ENCODE peak calls at places on chromosomes 6 and 20, in seven cellular contexts. U is endodermal cell; N is retinal pigment epithelial cell; R is CD4-positive, alpha-beta T cell; D is lung; X is CD8-positive, alpha-beta T cell; Q is ovary. W is an unnamed sample.
A peak's percentile ranks its signal among the peaks of the same experiment; 100 is the strongest.

GRCh38 chr6:30678964-30679726 is 6.3 kb upstream of the DHX16 start:
- DNase-seq in N (no peak), X (peak; percentile 92), U (peak; percentile 97), D (peak; percentile 87), R (peak; percentile 95), Q (peak; percentile 90), W (peak; percentile 83)

GRCh38 chr6:168638497-168639072 is 197.6 kb downstream of the SMOC2 start:
- DNase-seq in X (no peak), N (no peak), R (no peak), D (no peak), U (no peak), Q (no peak), W (no peak)

GRCh38 chr6:108739496-108740330 is 108.5 kb upstream of the ARMC2 start:
- DNase-seq in N (no peak), Q (no peak), X (no peak), R (no peak), U (peak; percentile 7), D (no peak), W (no peak)

GRCh38 chr20:57773059-57773815 is 63.4 kb upstream of the PMEPA1 start:
- DNase-seq in X (no peak), U (peak; percentile 32), R (no peak), D (no peak), Q (no peak), N (no peak), W (no peak)

GRCh38 chr6:70312165-70312564 is 9.3 kb upstream of the COL9A1 start:
- DNase-seq in N (peak; percentile 81), U (no peak), R (no peak), Q (no peak), D (no peak), X (no peak), W (no peak)

GRCh38 chr20:62596486-62596885 is 45.8 kb upstream of the SLCO4A1 start:
- DNase-seq in U (no peak), X (no peak), N (no peak), R (no peak), Q (no peak), D (no peak), W (no peak)

GRCh38 chr20:12391099-12391498 is 473.4 kb downstream of the BTBD3 start:
- DNase-seq in X (no peak), D (no peak), Q (no peak), N (no peak), U (no peak), R (no peak), W (no peak)

GRCh38 chr6:137894779-137895385 is 27.8 kb downstream of the TNFAIP3 start:
- DNase-seq in X (no peak), N (no peak), Q (no peak), R (no peak), U (no peak), D (no peak), W (no peak)

GRCh38 chr6:128641701-128642100 is 121.3 kb upstream of the PTPRK start:
- DNase-seq in X (no peak), U (no peak), D (no peak), N (no peak), Q (no peak), R (no peak), W (no peak)

GRCh38 chr6:128725271-128726233 is 157.4 kb upstream of the LAMA2 start:
- DNase-seq in Q (no peak), U (peak; percentile 59), R (no peak), N (peak; percentile 15), X (peak; percentile 12), D (no peak), W (peak; percentile 20)

GRCh38 chr20:15818651-15819071 is 754.6 kb downstream of the KIF16B start:
- DNase-seq in D (no peak), X (no peak), U (peak; percentile 63), Q (no peak), N (no peak), R (no peak), W (no peak)

GRCh38 chr6:148037496-148037895 is 305.1 kb upstream of the SASH1 start:
- DNase-seq in N (no peak), R (no peak), D (no peak), X (no peak), Q (no peak), U (no peak), W (no peak)

GRCh38 chr20:34709836-34710567 is 5.9 kb downstream of the TP53INP2 start:
- DNase-seq in N (no peak), D (peak; percentile 52), U (peak; percentile 92), X (peak; percentile 75), Q (no peak), R (no peak), W (peak; percentile 91)

GRCh38 chr20:53866787-53867740 is 203.3 kb downstream of the BCAS1 start:
- DNase-seq in D (no peak), N (no peak), Q (no peak), U (no peak), R (no peak), X (no peak), W (no peak)

GRCh38 chr6:28543671-28544131 is 18.0 kb downstream of the GPX5 start:
- DNase-seq in N (no peak), X (peak; percentile 43), R (peak; percentile 10), D (no peak), U (peak; percentile 74), Q (peak; percentile 20), W (peak; percentile 20)

GRCh38 chr6:99592900-99593299 is 13.7 kb upstream of the PRDM13 start:
- DNase-seq in N (no peak), Q (no peak), R (no peak), X (no peak), D (no peak), U (no peak), W (no peak)

GRCh38 chr20:2379511-2380229 is 1.0 kb upstream of the TGM6 start:
- DNase-seq in N (no peak), Q (no peak), R (no peak), X (no peak), U (no peak), D (no peak), W (no peak)

GRCh38 chr6:23176883-23177282 is 607.5 kb downstream of the HDGFL1 start:
- DNase-seq in N (no peak), X (no peak), U (no peak), R (no peak), D (no peak), Q (no peak), W (no peak)

GRCh38 chr6:156778615-156779205 is 1.5 kb downstream of the ARID1B start:
- DNase-seq in X (peak; percentile 56), U (peak; percentile 79), Q (peak; percentile 78), D (peak; percentile 58), R (peak; percentile 33), N (no peak), W (peak; percentile 67)

GRCh38 chr20:22799687-22800086 is 215.3 kb upstream of the FOXA2 start:
- DNase-seq in D (no peak), R (no peak), X (no peak), U (no peak), Q (no peak), N (no peak), W (no peak)

GRCh38 chr20:20391115-20391514 is 23.2 kb downstream of the INSM1 start:
- DNase-seq in N (no peak), D (no peak), U (no peak), R (no peak), X (no peak), Q (no peak), W (no peak)

DNA sequence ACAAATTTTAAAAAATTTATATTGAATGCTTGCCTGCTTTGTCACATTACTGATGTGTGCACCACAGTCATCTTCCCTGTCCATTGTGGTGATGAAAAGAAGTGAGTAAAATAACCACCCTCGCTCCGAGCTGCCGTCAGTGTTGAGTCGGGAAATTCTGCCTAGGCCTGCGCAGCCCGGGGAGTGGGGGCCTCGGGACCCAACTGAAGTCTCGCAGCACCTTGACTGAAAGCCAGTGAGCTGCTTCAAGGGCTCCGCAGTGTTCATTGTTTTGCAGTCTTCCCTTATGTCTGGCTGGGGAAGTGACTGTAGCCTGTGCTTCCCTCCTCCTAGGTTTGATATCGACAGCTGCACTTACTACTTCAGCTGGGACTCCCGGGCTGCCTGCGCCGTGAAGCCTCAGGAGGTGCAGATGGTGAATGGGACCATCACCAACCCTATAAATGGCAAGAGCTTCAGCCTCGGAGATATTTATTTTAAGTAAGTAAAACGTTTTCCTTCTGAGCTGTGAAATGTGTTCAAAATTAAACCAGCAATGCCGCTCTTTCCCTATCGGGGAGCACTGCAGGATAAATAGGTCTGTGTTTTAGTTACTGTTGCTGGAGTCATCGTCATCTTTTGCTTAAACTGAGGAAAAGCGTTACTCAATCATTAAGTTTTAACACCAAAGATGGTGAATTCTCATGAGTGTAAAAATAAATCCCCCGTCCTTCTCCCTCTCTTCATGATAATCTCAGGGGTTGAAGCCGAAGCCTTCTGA is 32.7 kb upstream of the SLC22A1 start:
- DNase-seq in R (no peak), N (no peak), D (no peak), Q (no peak), U (peak; percentile 29), X (no peak), W (no peak)
- TF ChIP-seq CTCF in R (no peak), N (no peak), D (no peak), Q (no peak), U (no peak), X (no peak), W (no peak)

GRCh38 chr6:69308584-69308983 is 488.2 kb downstream of the LMBRD1 start:
- DNase-seq in D (no peak), Q (no peak), R (no peak), U (no peak), N (no peak), X (no peak), W (no peak)

GRCh38 chr6:69311888-69312287 is 484.9 kb downstream of the LMBRD1 start:
- DNase-seq in D (no peak), Q (no peak), R (no peak), U (peak; percentile 55), X (no peak), N (no peak), W (no peak)
- TF ChIP-seq CTCF in D (no peak), Q (no peak), R (no peak), U (peak; percentile 66), X (no peak), N (no peak), W (no peak)

GRCh38 chr20:17659801-17660200 is 22.2 kb downstream of the RRBP1 start:
- DNase-seq in D (no peak), X (no peak), U (no peak), N (no peak), Q (no peak), R (no peak), W (no peak)
- TF ChIP-seq CTCF in D (no peak), X (no peak), U (peak; percentile 48), N (no peak), Q (no peak), R (no peak), W (no peak)

DNA sequence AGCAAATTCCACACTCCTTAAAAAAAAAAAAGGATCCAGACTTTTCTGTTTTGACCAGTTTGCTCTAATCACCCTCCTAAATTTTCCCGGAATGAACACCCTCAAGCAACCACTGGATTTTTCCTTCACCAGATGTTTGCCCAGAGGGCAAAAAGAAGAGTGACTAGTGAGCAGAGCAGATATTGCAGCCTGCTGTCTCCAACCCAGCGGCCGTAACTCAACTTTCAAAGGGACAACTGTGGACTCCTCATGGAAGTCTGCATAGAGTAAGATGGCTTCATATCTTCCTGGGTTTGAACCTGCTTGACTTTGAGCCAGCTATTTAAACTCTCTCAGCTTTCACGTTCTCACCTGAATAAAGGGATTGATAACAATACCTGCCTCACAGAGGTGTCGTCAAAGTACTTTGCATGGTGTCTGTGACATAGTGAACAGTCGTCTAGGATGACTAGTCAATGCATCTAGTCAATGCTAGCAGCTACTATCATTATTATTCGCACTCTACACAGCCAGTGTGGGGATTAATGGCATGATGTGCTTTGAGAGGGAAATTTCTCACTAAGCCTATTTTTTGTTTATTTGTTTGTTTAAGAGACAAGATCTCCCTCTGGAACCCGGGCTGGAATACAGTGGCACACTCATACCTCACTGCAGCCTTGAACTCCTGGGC is 92.2 kb upstream of the HIVEP1 start:
- DNase-seq in U (no peak), D (no peak), Q (no peak), N (no peak), R (no peak), X (no peak), W (no peak)
- TF ChIP-seq CTCF in U (no peak), D (no peak), Q (no peak), N (no peak), R (no peak), X (no peak), W (no peak)

GRCh38 chr20:4195499-4195898 is 180.1 kb upstream of the RNF24 start:
- DNase-seq in Q (no peak), X (no peak), N (no peak), D (no peak), U (peak; percentile 82), R (no peak), W (no peak)
- TF ChIP-seq CTCF in Q (no peak), X (no peak), N (peak; percentile 39), D (no peak), U (peak; percentile 77), R (no peak), W (no peak)

W was measured in GM20000.